ENCODE peak calls at places on chromosomes 11 and 22, in five cellular contexts. W is K562, Z is sigmoid colon, M is ovary, K is A549. E is an unnamed sample.

GRCh38 chr22:46387748-46388147 is 52.2 kb downstream of the TRMU start:
- DNase-seq in Z (no peak), W (no peak), K (no peak), M (no peak), E (no peak)

GRCh38 chr11:102254047-102254446 is 63.2 kb upstream of the BIRC3 start:
- DNase-seq in W (peak; percentile 59), Z (no peak), K (peak; percentile 36), M (no peak), E (no peak)

GRCh38 chr11:47946682-47947575 is 33.4 kb upstream of the PTPRJ start:
- DNase-seq in Z (peak; percentile 90), M (peak; percentile 75), K (peak; percentile 95), W (peak; percentile 88), E (peak; percentile 73)

GRCh38 chr22:36910461-36910860 is 3.0 kb upstream of the CSF2RB start:
- DNase-seq in K (no peak), Z (no peak), M (no peak), W (no peak), E (no peak)

GRCh38 chr22:45843030-45843429 is 133.9 kb downstream of the WNT7B start:
- DNase-seq in W (no peak), M (no peak), K (no peak), Z (no peak), E (no peak)

GRCh38 chr11:36818410-36818809 is 220.4 kb upstream of the RAG2 start:
- DNase-seq in K (peak; percentile 37), W (peak; percentile 11), M (no peak), Z (no peak), E (peak; percentile 8)

GRCh38 chr11:56740886-56741285 is 7.6 kb downstream of the OR9G4 start:
- DNase-seq in W (no peak), K (no peak), M (no peak), Z (no peak), E (no peak)

GRCh38 chr22:23803001-23803819 is 16.4 kb downstream of the SMARCB1 start:
- DNase-seq in M (no peak), K (no peak), W (no peak), Z (no peak), E (peak; percentile 45)

GRCh38 chr22:37442537-37442936 is 15.3 kb upstream of the ELFN2 start:
- DNase-seq in M (no peak), Z (no peak), W (no peak), K (peak; percentile 49), E (no peak)

GRCh38 chr22:45603631-45604030 is 68.0 kb upstream of the ATXN10 start:
- DNase-seq in K (peak; percentile 48), M (no peak), W (no peak), Z (peak; percentile 48), E (no peak)

GRCh38 chr22:36088292-36088691 is 59.7 kb upstream of the RBFOX2 start:
- DNase-seq in M (no peak), Z (peak; percentile 28), W (no peak), K (no peak), E (no peak)

DNA sequence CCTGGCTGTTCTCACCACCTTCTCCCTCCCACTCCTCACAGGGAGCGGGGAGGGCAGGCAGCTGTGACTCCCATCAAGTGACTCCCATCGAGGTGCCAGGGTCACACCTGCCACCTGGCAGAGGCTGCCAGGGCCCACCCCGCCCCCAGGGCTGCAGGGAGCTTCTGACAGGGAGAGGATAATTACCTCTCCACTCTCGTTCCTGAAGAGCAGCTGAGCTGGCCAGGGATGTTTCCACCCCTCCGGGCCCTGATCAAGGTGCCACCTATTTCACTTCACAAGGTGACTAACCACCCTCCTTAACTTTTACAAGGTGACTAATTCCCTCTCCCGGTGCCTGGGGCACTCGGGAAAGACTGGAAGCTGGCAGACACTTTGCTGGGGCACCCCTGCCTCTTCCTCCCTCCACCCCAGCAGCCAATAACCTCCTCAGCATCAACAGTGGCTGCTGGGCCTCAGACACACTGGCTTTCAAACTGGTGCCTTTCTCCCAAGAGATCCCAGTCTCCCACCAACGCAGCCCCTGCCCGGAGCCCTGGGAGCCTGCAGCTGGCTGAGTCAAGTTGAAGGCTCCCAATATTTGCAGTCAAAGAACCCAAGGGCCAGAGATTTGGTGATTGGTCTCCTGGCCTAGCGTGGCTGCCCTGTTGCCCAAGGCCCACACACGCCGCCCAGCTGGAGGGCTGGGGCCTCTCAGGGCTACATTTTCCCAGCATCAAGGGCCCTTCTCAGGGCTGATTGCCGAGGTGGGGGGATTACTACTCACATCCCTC is 22.0 kb upstream of the MYRF start:
- DNase-seq in K (no peak), W (no peak), Z (no peak), M (no peak), E (no peak)
- TF ChIP-seq EP300 in K (no peak), W (no peak), Z (no peak), M (no peak), E (no peak)

DNA sequence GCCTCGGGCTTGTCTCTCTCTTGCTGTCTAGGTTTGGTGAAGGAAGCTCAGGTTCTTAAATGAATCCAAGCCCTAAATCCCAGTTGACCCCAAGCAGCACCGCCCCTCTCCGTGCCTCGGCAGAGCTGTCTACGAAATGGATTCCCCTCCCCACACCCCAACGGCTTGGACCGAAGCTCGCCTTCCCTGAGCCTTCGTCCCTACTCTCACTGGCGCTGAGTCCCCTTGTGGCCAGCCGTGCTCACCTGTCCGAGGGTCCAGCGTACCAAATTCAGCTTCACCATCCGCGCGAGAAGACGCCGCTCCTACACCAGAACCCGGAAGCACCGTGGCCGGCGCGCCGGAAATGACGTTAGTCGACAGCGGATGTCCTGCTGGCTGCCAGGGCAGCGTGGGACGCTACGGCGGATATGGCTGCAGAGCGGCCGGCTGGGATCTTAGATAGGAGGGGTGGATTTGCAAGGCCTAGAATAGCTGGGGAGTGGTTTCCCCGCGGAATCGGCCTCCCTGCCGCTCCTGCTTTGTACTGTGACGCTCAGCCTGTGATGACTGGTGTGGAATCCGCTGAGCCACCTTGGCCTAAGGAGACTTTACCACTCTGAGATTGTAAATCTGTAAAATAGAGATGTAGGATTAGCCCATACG is at the start of gene TFIP11:
- DNase-seq in K (peak; percentile 88), W (peak; percentile 91), Z (peak; percentile 96), M (peak; percentile 93), E (peak; percentile 96)
- TF ChIP-seq CTCF in K (no peak), W (peak; percentile 6), Z (no peak), M (peak; percentile 9), E (no peak)

DNA sequence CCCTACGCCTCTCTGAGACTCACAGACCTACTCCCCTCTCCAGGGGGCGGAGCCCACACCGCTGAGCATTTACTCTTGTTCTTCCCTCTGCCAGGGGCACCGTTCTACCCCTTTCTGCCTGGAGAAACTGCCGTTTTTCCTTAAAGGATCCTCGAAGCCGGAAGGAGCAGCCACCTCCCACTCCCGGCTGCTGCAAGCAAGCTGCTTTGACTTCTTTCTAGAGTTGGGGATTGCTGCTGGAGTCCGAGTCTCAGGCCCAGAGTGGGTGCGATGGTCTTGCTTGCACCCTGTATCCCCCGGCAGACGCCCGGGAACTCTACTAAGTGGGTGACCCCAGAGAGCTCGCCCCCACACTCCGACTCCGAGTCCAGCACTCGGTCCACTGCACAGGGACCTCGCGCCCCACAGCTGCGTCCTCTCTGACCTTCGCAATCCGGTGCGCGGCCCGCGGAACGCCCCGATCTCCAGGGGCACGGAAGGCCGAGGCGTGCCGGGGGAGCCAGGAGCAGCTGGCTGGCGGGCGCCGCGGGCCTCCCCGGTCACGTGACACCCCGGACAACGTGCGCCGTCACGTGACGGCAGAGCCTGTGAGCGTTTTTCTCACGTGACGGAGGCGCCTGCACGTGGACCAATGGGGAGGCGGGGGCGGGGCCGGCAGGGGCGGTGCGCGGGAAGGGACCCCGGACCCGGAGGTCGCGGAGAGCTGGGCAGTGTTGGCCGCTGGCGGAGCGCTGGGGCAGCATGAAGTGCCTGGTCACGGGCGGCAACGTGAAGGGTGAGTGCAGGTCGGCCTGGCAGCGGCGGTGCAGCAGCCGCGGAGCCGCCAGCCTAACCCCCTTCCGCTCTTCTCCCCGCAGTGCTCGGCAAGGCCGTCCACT is at the start of gene RAD9A:
- DNase-seq in W (peak; percentile 98), Z (peak; percentile 98), K (peak; percentile 94), M (peak; percentile 95), E (peak; percentile 97)
- TF ChIP-seq POLR2A in W (peak; percentile 73), Z (peak; percentile 53), K (peak; percentile 51), M (peak; percentile 29), E (peak; percentile 84)

DNA sequence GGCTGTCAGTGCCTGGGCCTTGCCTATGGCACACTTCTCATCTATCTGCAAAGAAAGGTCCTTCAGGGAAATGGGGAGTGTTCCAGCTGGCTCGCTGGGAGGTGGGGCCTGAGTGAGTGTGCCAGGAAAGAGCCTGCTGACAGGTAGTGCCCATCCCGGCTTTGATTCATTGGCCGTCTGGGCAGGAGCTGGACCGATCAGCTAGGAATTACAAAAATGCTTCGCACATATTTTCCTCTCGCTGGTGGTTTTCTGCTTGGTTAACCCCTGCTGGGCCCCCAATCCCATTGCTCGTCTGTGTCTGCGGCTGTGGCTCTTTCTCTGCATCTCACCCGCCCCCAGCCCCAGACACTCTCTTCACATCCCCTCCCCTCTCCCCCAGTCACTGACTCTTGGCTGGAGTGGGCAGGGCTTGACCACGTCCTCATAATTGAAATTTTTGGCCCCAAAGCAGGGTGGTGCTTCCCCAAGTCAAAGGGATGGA is 10.8 kb downstream of the LIF start:
- DNase-seq in M (no peak), W (no peak), Z (no peak), K (peak; percentile 90), E (no peak)
- TF ChIP-seq EP300 in M (no peak), W (no peak), Z (no peak), K (peak; percentile 47), E (no peak)

DNA sequence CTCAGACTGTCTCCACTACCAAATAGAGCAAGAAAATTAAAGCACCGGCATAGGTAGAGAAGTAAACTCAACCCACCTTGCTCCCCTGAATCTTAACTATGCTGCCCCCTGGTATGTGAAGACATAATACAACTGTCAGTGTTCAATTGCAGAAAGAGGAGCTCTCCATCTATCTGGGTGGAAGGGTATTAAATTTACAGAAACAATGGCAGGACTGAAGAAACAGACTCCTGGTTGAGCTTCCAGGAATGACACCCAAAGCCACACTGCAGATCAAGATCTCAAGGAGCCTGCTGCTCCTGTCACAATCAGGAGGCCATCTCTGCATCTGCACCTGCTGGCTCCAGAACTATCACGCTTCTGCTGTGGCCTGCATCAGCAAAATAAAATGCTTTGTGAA is 132.1 kb upstream of the BMAL1 start:
- DNase-seq in Z (no peak), K (no peak), W (no peak), M (no peak), E (no peak)
- TF ChIP-seq CTCF in Z (no peak), K (no peak), W (peak; percentile 28), M (no peak), E (no peak)

GRCh38 chr11:65501005-65501529 is 2.2 kb downstream of the MALAT1 start:
- DNase-seq in W (no peak), Z (no peak), K (no peak), M (no peak), E (no peak)
- TF ChIP-seq POLR2A in W (no peak), Z (no peak), K (no peak), M (no peak), E (no peak)